ENCODE peak calls at places on chromosomes 16 and 17, in seven cellular contexts. P is CD4-positive, alpha-beta T cell; N is HFFc6; E is lower lobe of right lung; F is NCI-H774; O is HCEC 1CT; C is AG08395. U is an unnamed sample.

GRCh38 chr17:60080545-60080944 is 1.8 kb upstream of the HEATR6 start:
- DNase-seq in O (no peak), C (no peak), N (no peak), F (no peak), E (no peak), P (no peak), U (no peak)

GRCh38 chr16:29023279-29024278 is 38.7 kb downstream of the LAT start:
- DNase-seq in F (no peak), C (no peak), O (peak), P (no peak), E (no peak), N (no peak), U (peak)

GRCh38 chr17:17051791-17052461 is 9.7 kb downstream of the MPRIP start:
- DNase-seq in N (no peak), F (no peak), C (peak), O (no peak), P (no peak), E (peak), U (no peak)

GRCh38 chr16:47634126-47634525 is 173.0 kb downstream of the PHKB start:
- DNase-seq in E (no peak), C (no peak), P (no peak), O (no peak), N (no peak), F (no peak), U (no peak)

GRCh38 chr17:57570740-57571344 is 174.3 kb downstream of the CCDC182 start:
- DNase-seq in P (no peak), N (no peak), C (no peak), E (no peak), F (peak), O (no peak), U (no peak)

GRCh38 chr16:84810518-84811273 is 9.1 kb upstream of the CRISPLD2 start:
- DNase-seq in P (peak), N (no peak), E (no peak), F (no peak), O (no peak), C (peak), U (peak)

GRCh38 chr17:70137451-70138230 is 31.7 kb upstream of the KCNJ2 start:
- DNase-seq in E (no peak), F (peak), O (peak), C (peak), P (no peak), N (peak), U (peak)

GRCh38 chr16:69483611-69484010 is 59.2 kb downstream of the CYB5B start:
- DNase-seq in N (no peak), P (no peak), F (no peak), O (no peak), C (no peak), E (no peak), U (no peak)

GRCh38 chr16:84585886-84586285 is 32.0 kb downstream of the COTL1 start:
- DNase-seq in N (no peak), O (no peak), C (no peak), P (no peak), F (no peak), E (no peak), U (no peak)

GRCh38 chr17:61309857-61310256 is 89.8 kb upstream of the TBX2 start:
- DNase-seq in P (no peak), C (peak), E (no peak), O (peak), N (peak), F (no peak), U (peak)

GRCh38 chr17:65783845-65784334 is 222.4 kb upstream of the AXIN2 start:
- DNase-seq in P (no peak), C (peak), O (peak), N (peak), F (no peak), E (no peak), U (peak)

GRCh38 chr16:3509470-3509928 is 8.7 kb downstream of the CLUAP1 start:
- DNase-seq in C (no peak), O (no peak), P (peak), N (no peak), F (no peak), E (no peak), U (no peak)

GRCh38 chr17:78890111-78890897 is 12.7 kb downstream of the CEP295NL start:
- DNase-seq in N (no peak), F (no peak), C (no peak), O (no peak), E (peak), P (peak), U (no peak)

GRCh38 chr17:82108999-82109480 is 11.0 kb upstream of the FASN start:
- DNase-seq in P (no peak), O (no peak), E (peak), C (no peak), F (no peak), N (no peak), U (no peak)

GRCh38 chr16:4334724-4335495 is 16.2 kb downstream of the PAM16 start:
- DNase-seq in E (no peak), F (no peak), N (no peak), C (no peak), P (no peak), O (no peak), U (no peak)

GRCh38 chr16:11978080-11978479 is 1.5 kb downstream of the SNX29 start:
- DNase-seq in P (no peak), O (no peak), F (no peak), C (no peak), E (no peak), N (no peak), U (no peak)

GRCh38 chr16:29678691-29679267 is at the start of gene QPRT:
- DNase-seq in F (no peak), N (no peak), P (no peak), O (peak), E (no peak), C (peak), U (no peak)

GRCh38 chr17:56594528-56595418 is 1.3 kb downstream of the NOG start:
- DNase-seq in N (peak), F (no peak), O (peak), E (peak), P (peak), C (no peak), U (peak)

GRCh38 chr16:46808997-46809396 is 22.0 kb downstream of the C16orf87 start:
- DNase-seq in E (no peak), C (no peak), P (no peak), F (no peak), O (no peak), N (no peak), U (no peak)

GRCh38 chr17:32699247-32699646 is 177.7 kb downstream of the MYO1D start:
- DNase-seq in P (no peak), N (no peak), C (no peak), F (no peak), E (no peak), O (no peak), U (no peak)

GRCh38 chr16:4659363-4660353 is 33.7 kb upstream of the NUDT16L1 start:
- DNase-seq in F (no peak), P (no peak), O (no peak), N (no peak), E (no peak), C (no peak), U (no peak)

GRCh38 chr17:2123467-2124251 is 68.8 kb downstream of the HIC1 start:
- DNase-seq in F (no peak), O (no peak), P (no peak), C (peak), N (peak), E (no peak), U (no peak)

GRCh38 chr17:62880120-62880519 is 72.0 kb upstream of the MARCHF10 start:
- DNase-seq in O (no peak), C (no peak), N (no peak), E (no peak), F (no peak), P (no peak), U (no peak)

GRCh38 chr16:16048904-16049582 is 99.6 kb downstream of the ABCC1 start:
- DNase-seq in N (no peak), E (no peak), P (no peak), C (no peak), F (no peak), O (no peak), U (no peak)

GRCh38 chr16:89593841-89594240 is 18.3 kb downstream of the CPNE7 start:
- DNase-seq in O (no peak), P (peak), E (no peak), F (no peak), C (no peak), N (no peak), U (no peak)

GRCh38 chr16:17647879-17648649 is 177.3 kb upstream of the XYLT1 start:
- DNase-seq in O (no peak), E (no peak), N (no peak), F (no peak), C (peak), P (no peak), U (no peak)

GRCh38 chr17:7557825-7558543 is 566 bp upstream of the TNFSF13 start:
- DNase-seq in O (peak), P (no peak), E (peak), C (peak), F (peak), N (no peak), U (no peak)

GRCh38 chr16:65837431-65837986 is 529.0 kb upstream of the CDH5 start:
- DNase-seq in N (no peak), P (no peak), F (no peak), C (no peak), E (no peak), O (no peak), U (no peak)

U was measured in HT1080.